ENCODE peak calls at places on chromosomes 6 and 20, in seven cellular contexts. T is heart right ventricle, Y is fibroblast of mammary gland, Q is astrocyte of the spinal cord, Z is cardiac fibroblast, A is mammary epithelial cell, C is pancreas. V is an unnamed sample.

GRCh38 chr6:119310486-119311036 is 39.0 kb downstream of the MAN1A1 start:
- DNase-seq in T (no peak), Y (peak; percentile 41), Q (peak; percentile 64), Z (peak; percentile 33), A (no peak), C (no peak), V (no peak)

GRCh38 chr6:100344321-100344720 is 120.4 kb downstream of the SIM1 start:
- DNase-seq in T (no peak), Y (no peak), Q (no peak), Z (peak; percentile 10), A (no peak), C (no peak), V (no peak)

GRCh38 chr20:33827629-33828325 is 16.6 kb downstream of the CHMP4B start:
- DNase-seq in T (no peak), Y (no peak), Q (no peak), Z (peak; percentile 12), A (no peak), C (no peak), V (no peak)

GRCh38 chr6:10033223-10033829 is 381.5 kb downstream of the TFAP2A start:
- DNase-seq in T (no peak), Y (no peak), Q (peak; percentile 1), Z (no peak), A (no peak), C (no peak), V (no peak)

GRCh38 chr6:26122402-26122792 is 35.2 kb downstream of the HFE start:
- DNase-seq in T (no peak), Y (no peak), Q (no peak), Z (no peak), A (peak; percentile 61), C (no peak), V (no peak)

GRCh38 chr6:27867051-27867940 is 44.9 kb downstream of the OR2B2 start:
- DNase-seq in T (peak; percentile 67), Y (peak; percentile 80), Q (peak; percentile 90), Z (peak; percentile 90), A (peak; percentile 66), C (no peak), V (no peak)

GRCh38 chr6:2471474-2471873 is 226.1 kb upstream of the GMDS start:
- DNase-seq in T (no peak), Y (no peak), Q (no peak), Z (no peak), A (no peak), C (no peak), V (no peak)

GRCh38 chr6:19845271-19846046 is 8.3 kb downstream of the ID4 start:
- DNase-seq in T (no peak), Y (peak; percentile 28), Q (peak; percentile 16), Z (no peak), A (no peak), C (no peak), V (peak; percentile 85)

GRCh38 chr6:75130784-75131183 is 75.1 kb downstream of the COL12A1 start:
- DNase-seq in T (no peak), Y (peak; percentile 85), Q (no peak), Z (peak; percentile 58), A (no peak), C (no peak), V (peak; percentile 64)

GRCh38 chr6:166244353-166245045 is 63.7 kb downstream of the PRR18 start:
- DNase-seq in T (no peak), Y (no peak), Q (no peak), Z (no peak), A (no peak), C (no peak), V (no peak)

GRCh38 chr6:33247977-33248642 is 23.6 kb downstream of the VPS52 start:
- DNase-seq in T (peak; percentile 90), Y (peak; percentile 87), Q (peak; percentile 83), Z (peak; percentile 90), A (peak; percentile 75), C (peak; percentile 93), V (no peak)

GRCh38 chr6:17600527-17601388 is 656 bp downstream of the FAM8A1 start:
- DNase-seq in T (peak; percentile 61), Y (peak; percentile 13), Q (peak; percentile 16), Z (no peak), A (peak; percentile 50), C (peak; percentile 76), V (no peak)

GRCh38 chr20:61911824-61912223 is 153.9 kb downstream of the TAF4 start:
- DNase-seq in T (no peak), Y (no peak), Q (no peak), Z (no peak), A (no peak), C (no peak), V (no peak)

GRCh38 chr6:28953039-28953872 is 29.5 kb upstream of the TRIM27 start:
- DNase-seq in T (no peak), Y (peak; percentile 68), Q (peak; percentile 64), Z (peak; percentile 85), A (peak; percentile 59), C (peak; percentile 59), V (no peak)

GRCh38 chr6:112253842-112254816 is at the start of gene LAMA4:
- DNase-seq in T (peak; percentile 72), Y (peak; percentile 88), Q (peak; percentile 80), Z (peak; percentile 73), A (peak; percentile 32), C (peak; percentile 33), V (no peak)

GRCh38 chr20:4820833-4821518 is 99.3 kb downstream of the PRND start:
- DNase-seq in T (no peak), Y (peak; percentile 85), Q (peak; percentile 48), Z (peak; percentile 83), A (peak; percentile 44), C (no peak), V (peak; percentile 58)

GRCh38 chr20:40156600-40157307 is 532.3 kb downstream of the MAFB start:
- DNase-seq in T (no peak), Y (peak; percentile 14), Q (no peak), Z (no peak), A (no peak), C (no peak), V (no peak)

GRCh38 chr6:169545956-169546355 is 155.9 kb downstream of the WDR27 start:
- DNase-seq in T (no peak), Y (peak; percentile 42), Q (peak; percentile 51), Z (peak; percentile 49), A (no peak), C (no peak), V (no peak)

GRCh38 chr6:135012349-135012748 is 42.3 kb downstream of the HBS1L start:
- DNase-seq in T (no peak), Y (no peak), Q (no peak), Z (no peak), A (no peak), C (no peak), V (no peak)

GRCh38 chr20:20241966-20242365 is 125.9 kb upstream of the INSM1 start:
- DNase-seq in T (no peak), Y (no peak), Q (no peak), Z (no peak), A (no peak), C (no peak), V (no peak)

GRCh38 chr20:51752343-51752951 is 15.7 kb downstream of the ATP9A start:
- DNase-seq in T (no peak), Y (peak; percentile 89), Q (peak; percentile 87), Z (peak; percentile 82), A (peak; percentile 64), C (no peak), V (peak; percentile 86)

GRCh38 chr6:150126641-150127291 is 16.1 kb upstream of the PPP1R14C start:
- DNase-seq in T (no peak), Y (no peak), Q (no peak), Z (no peak), A (no peak), C (no peak), V (no peak)

GRCh38 chr6:18323935-18324707 is 59.8 kb upstream of the DEK start:
- DNase-seq in T (no peak), Y (peak; percentile 57), Q (peak; percentile 58), Z (peak; percentile 74), A (peak; percentile 40), C (no peak), V (no peak)

GRCh38 chr6:169167581-169168301 is 85.9 kb downstream of the THBS2 start:
- DNase-seq in T (peak; percentile 66), Y (peak; percentile 96), Q (peak; percentile 88), Z (peak; percentile 99), A (peak; percentile 47), C (no peak), V (peak; percentile 96)

GRCh38 chr6:90483116-90483839 is 103.6 kb downstream of the MAP3K7 start:
- DNase-seq in T (no peak), Y (peak; percentile 82), Q (no peak), Z (peak; percentile 50), A (peak; percentile 32), C (no peak), V (peak; percentile 17)

GRCh38 chr20:55415567-55416142 is 589.7 kb downstream of the CBLN4 start:
- DNase-seq in T (no peak), Y (peak; percentile 12), Q (no peak), Z (peak; percentile 17), A (peak; percentile 45), C (no peak), V (no peak)

GRCh38 chr6:90436403-90436802 is 139.8 kb upstream of the BACH2 start:
- DNase-seq in T (no peak), Y (peak; percentile 5), Q (no peak), Z (no peak), A (peak; percentile 39), C (no peak), V (no peak)

GRCh38 chr20:14235355-14235754 is 102.1 kb downstream of the FLRT3 start:
- DNase-seq in T (no peak), Y (peak; percentile 83), Q (peak; percentile 62), Z (peak; percentile 29), A (peak; percentile 71), C (no peak), V (peak; percentile 4)

GRCh38 chr6:111589366-111589765 is 16.3 kb downstream of the TRAF3IP2 start:
- DNase-seq in T (no peak), Y (peak; percentile 96), Q (peak; percentile 82), Z (peak; percentile 94), A (peak; percentile 90), C (no peak), V (peak; percentile 86)

GRCh38 chr6:157840776-157841175 is 17.7 kb downstream of the SNX9 start:
- DNase-seq in T (no peak), Y (peak; percentile 66), Q (peak; percentile 76), Z (peak; percentile 62), A (peak; percentile 68), C (no peak), V (no peak)
- H3K4me3 ChIP-seq in T (no peak overlapping the region), Y (no peak overlapping the region), Q (no peak overlapping the region), Z (no peak overlapping the region), A (no peak overlapping the region), C (no peak overlapping the region), V (no peak overlapping the region)

GRCh38 chr20:57693002-57693582 is 16.7 kb downstream of the PMEPA1 start:
- DNase-seq in T (no peak), Y (no peak), Q (peak; percentile 61), Z (no peak), A (peak; percentile 99), C (peak; percentile 69), V (no peak)
- TF ChIP-seq CTCF in T (peak; percentile 12), Y (no peak), Q (peak; percentile 29), Z (no peak), A (peak; percentile 49), C (no peak), V (no peak)

GRCh38 chr6:39228111-39228971 is 934 bp downstream of the KCNK5 start:
- DNase-seq in T (no peak), Y (no peak), Q (no peak), Z (no peak), A (no peak), C (no peak), V (no peak)
- H3K4me3 ChIP-seq in T (peak overlapping the region; percentile 45), Y (no peak overlapping the region), Q (no peak overlapping the region), Z (no peak overlapping the region), A (peak overlapping the region; percentile 42), C (peak overlapping the region; percentile 82), V (no peak overlapping the region)

DNA sequence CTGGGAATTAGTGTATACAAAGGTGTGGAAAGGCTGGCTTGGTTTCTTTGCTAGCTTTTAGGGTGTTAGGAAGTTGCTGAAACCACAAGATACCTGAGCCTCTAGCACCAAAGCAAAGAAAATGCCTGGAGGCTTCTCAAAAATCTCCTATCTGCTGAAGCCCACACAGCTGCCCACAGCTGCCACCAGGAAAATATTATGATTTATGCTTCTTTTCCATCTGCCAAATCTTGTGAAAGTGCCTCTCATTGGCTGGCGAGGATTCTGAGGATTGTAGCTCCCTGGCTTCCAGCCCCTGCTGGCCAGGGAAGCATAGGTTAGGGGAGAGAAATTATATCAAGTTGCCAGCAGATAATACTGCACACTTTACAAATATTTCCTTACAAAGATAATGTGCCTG is 98.5 kb downstream of the MRPL14 start:
- DNase-seq in T (no peak), Y (no peak), Q (no peak), Z (peak; percentile 28), A (peak; percentile 28), C (no peak), V (no peak)
- TF ChIP-seq CTCF in T (no peak), Y (peak; percentile 23), Q (peak; percentile 24), Z (peak; percentile 35), A (no peak), C (no peak), V (peak; percentile 34)